ENCODE peak calls at places on chromosome 12, in ten cellular contexts. E, B, G, T, C, H, K, O, R and L are unnamed samples.

GRCh38 chr12:101740980-101741379 is 1.7 kb upstream of the SYCP3 start:
- DNase-seq in B (no peak), K (no peak), O (no peak), C (no peak), E (no peak), G (no peak), T (no peak), H (no peak), R (no peak), L (no peak)

GRCh38 chr12:19491863-19492262 is 52.6 kb downstream of the AEBP2 start:
- DNase-seq in G (no peak), K (no peak), O (no peak), C (no peak), B (no peak), R (no peak), E (no peak), T (no peak), H (no peak), L (no peak)

GRCh38 chr12:76085159-76085868 is 829 bp upstream of the NAP1L1 start:
- DNase-seq in T (no peak), E (no peak), R (peak; percentile 77), K (no peak), C (no peak), O (peak; percentile 55), G (peak; percentile 9), B (no peak), H (no peak), L (no peak)

GRCh38 chr12:15192721-15193120 is 28.5 kb downstream of the RERG start:
- DNase-seq in E (no peak), G (no peak), H (no peak), K (no peak), R (no peak), T (no peak), C (no peak), O (no peak), B (no peak), L (no peak)

GRCh38 chr12:104473374-104473983 is 16.7 kb downstream of the CHST11 start:
- DNase-seq in R (no peak), T (no peak), G (no peak), C (no peak), E (no peak), B (no peak), H (no peak), K (no peak), O (no peak), L (no peak)

GRCh38 chr12:19965196-19966038 is 402.9 kb upstream of the PDE3A start:
- DNase-seq in R (no peak), H (no peak), C (no peak), K (no peak), O (no peak), G (no peak), T (no peak), E (no peak), B (no peak), L (no peak)

GRCh38 chr12:130613831-130614230 is 102.3 kb downstream of the RIMBP2 start:
- DNase-seq in G (no peak), O (no peak), R (no peak), H (no peak), K (no peak), E (no peak), T (no peak), C (no peak), B (no peak), L (no peak)

GRCh38 chr12:38144601-38145436 is 171.8 kb upstream of the ALG10B start:
- DNase-seq in H (no peak), K (no peak), R (no peak), C (no peak), O (no peak), B (no peak), G (no peak), E (no peak), T (no peak), L (no peak)

GRCh38 chr12:122909442-122910288 is 13.7 kb upstream of the VPS37B start:
- DNase-seq in C (no peak), G (no peak), T (peak; percentile 54), E (no peak), H (no peak), R (no peak), K (no peak), O (no peak), B (peak; percentile 65), L (no peak)

GRCh38 chr12:93857279-93857894 is 180.2 kb downstream of the CRADD start:
- DNase-seq in T (no peak), C (no peak), K (no peak), H (no peak), R (peak; percentile 84), G (no peak), B (no peak), E (no peak), O (peak; percentile 33), L (no peak)

GRCh38 chr12:108826115-108826806 is 31.1 kb downstream of the SSH1 start:
- DNase-seq in T (no peak), R (peak; percentile 97), E (peak; percentile 83), G (no peak), O (peak; percentile 98), K (no peak), B (no peak), H (peak; percentile 53), C (no peak), L (peak; percentile 66)

GRCh38 chr12:41521872-41522379 is 333.8 kb downstream of the PDZRN4 start:
- DNase-seq in E (peak; percentile 84), B (no peak), O (peak; percentile 94), H (no peak), T (no peak), C (no peak), K (no peak), G (no peak), R (peak; percentile 87), L (no peak)

GRCh38 chr12:85468356-85469157 is 188.5 kb downstream of the ALX1 start:
- DNase-seq in B (no peak), O (peak; percentile 47), E (peak; percentile 8), T (no peak), H (peak; percentile 25), G (peak; percentile 49), C (no peak), R (peak; percentile 68), K (peak; percentile 55), L (no peak)

GRCh38 chr12:6067152-6067916 is 57.1 kb downstream of the VWF start:
- DNase-seq in O (no peak), C (no peak), G (no peak), T (no peak), B (peak; percentile 47), K (peak; percentile 88), R (peak; percentile 28), H (peak; percentile 28), E (no peak), L (no peak)

DNA sequence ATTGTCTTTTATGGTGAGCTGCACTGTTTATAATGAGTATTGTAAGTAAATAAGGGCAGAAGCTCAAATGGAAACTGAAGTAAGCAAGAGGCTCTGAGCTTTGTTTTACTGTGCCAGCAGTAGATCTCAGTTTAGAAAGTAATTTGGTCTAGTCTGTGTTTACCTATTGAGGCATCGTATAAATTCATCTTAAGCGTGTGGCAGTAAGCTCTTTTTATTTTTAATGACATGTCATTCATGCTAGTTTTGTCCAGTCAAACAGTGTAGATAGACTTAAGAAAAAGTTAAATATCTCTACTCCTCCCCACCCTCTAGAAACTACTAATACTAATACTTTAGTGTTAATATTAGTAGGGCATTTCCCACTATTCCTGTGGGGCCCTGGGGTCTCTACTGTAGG is 2.0 kb downstream of the ANO6 start:
- DNase-seq in C (no peak), B (no peak), G (no peak), R (peak; percentile 12), O (no peak), H (no peak), E (no peak), T (no peak), K (no peak), L (no peak)
- H3K4me3 ChIP-seq in C (peak overlapping the region; percentile 2), B (peak overlapping the region; percentile 86), G (no peak overlapping the region), R (peak overlapping the region; percentile 60), O (peak overlapping the region; percentile 91), H (peak overlapping the region; percentile 88), E (peak overlapping the region; percentile 64), T (peak overlapping the region; percentile 68), K (peak overlapping the region; percentile 70), L (peak overlapping the region; percentile 96)

GRCh38 chr12:91577586-91578539 is 395.2 kb upstream of the DCN start:
- DNase-seq in E (no peak), G (no peak), T (no peak), C (no peak), O (peak; percentile 15), R (peak; percentile 35), K (no peak), B (no peak), H (no peak), L (no peak)
- H3K4me3 ChIP-seq in E (peak overlapping the region; percentile 3), G (no peak overlapping the region), T (peak overlapping the region; percentile 36), C (no peak overlapping the region), O (peak overlapping the region; percentile 13), R (peak overlapping the region; percentile 39), K (no peak overlapping the region), B (peak overlapping the region; percentile 43), H (no peak overlapping the region), L (peak overlapping the region; percentile 30)

GRCh38 chr12:17918013-17918412 is 172.0 kb downstream of the RERGL start:
- DNase-seq in R (no peak), O (no peak), G (no peak), H (no peak), C (no peak), E (no peak), K (no peak), T (no peak), B (no peak), L (no peak)
- H3K4me3 ChIP-seq in R (no peak overlapping the region), O (no peak overlapping the region), G (no peak overlapping the region), H (no peak overlapping the region), C (no peak overlapping the region), E (no peak overlapping the region), K (no peak overlapping the region), T (no peak overlapping the region), B (no peak overlapping the region), L (no peak overlapping the region)

DNA sequence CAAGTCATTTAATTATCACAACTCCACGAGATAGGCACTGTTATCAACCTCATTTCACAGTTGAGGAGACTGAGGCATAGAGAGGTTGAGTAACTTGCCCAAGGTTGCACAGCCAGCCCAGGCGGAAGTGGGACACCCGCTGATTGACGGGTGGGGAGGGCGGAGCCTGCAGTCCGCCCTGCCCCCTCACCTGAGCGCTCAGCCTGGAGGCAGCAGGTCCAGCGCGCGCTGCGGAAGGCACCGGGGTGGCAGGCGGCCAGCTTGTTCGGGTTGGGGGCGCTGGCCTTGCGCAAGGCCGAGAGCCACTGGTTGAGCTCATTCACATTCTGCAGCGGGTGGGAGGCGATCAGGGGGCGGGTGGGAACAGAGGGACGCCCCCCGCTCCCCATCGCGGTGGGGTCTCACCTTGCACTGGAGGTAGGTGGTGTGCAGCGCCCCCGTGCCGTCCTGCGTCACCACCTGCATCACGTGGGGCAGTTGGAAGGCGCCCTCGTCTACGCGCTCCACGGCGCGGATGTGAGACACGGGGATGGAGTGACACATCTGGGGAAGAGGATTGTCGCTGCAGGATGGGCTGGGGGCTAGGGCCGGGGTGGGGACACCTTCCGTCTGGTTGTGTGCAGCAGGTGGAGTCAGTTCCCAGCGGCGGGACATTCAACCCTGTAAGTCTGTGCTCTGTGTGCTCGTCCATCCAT is 31.7 kb downstream of the RASAL1 start:
- DNase-seq in G (no peak), E (no peak), T (peak; percentile 80), O (no peak), H (no peak), B (no peak), K (no peak), C (no peak), R (no peak), L (no peak)
- H3K4me3 ChIP-seq in G (peak overlapping the region; percentile 73), E (no peak overlapping the region), T (peak overlapping the region; percentile 30), O (no peak overlapping the region), H (no peak overlapping the region), B (peak overlapping the region; percentile 56), K (no peak overlapping the region), C (no peak overlapping the region), R (no peak overlapping the region), L (no peak overlapping the region)

GRCh38 chr12:111148005-111148404 is 220.9 kb downstream of the PHETA1 start:
- DNase-seq in T (no peak), B (no peak), R (no peak), H (no peak), O (no peak), K (no peak), G (no peak), C (no peak), E (no peak), L (no peak)
- H3K4me3 ChIP-seq in T (no peak overlapping the region), B (no peak overlapping the region), R (no peak overlapping the region), H (no peak overlapping the region), O (no peak overlapping the region), K (no peak overlapping the region), G (no peak overlapping the region), C (no peak overlapping the region), E (no peak overlapping the region), L (no peak overlapping the region)